ENCODE peak calls at places on chromosomes 13 and 19, in seven cellular contexts. Z, D, X, R, F, L and N are unnamed samples.

GRCh38 chr19:13051581-13052165 is 51.0 kb downstream of the LYL1 start:
- DNase-seq in R (no peak), F (peak), L (peak), Z (peak), D (no peak), X (no peak), N (no peak)

GRCh38 chr19:6424190-6424938 is at the start of gene KHSRP:
- DNase-seq in X (no peak), F (no peak), D (no peak), Z (no peak), R (no peak), L (no peak), N (no peak)

GRCh38 chr13:20287976-20288375 is 55.9 kb upstream of the GJB6 start:
- DNase-seq in X (no peak), R (no peak), D (no peak), Z (no peak), F (no peak), L (no peak), N (no peak)

GRCh38 chr13:33003458-33004019 is 12.7 kb upstream of the KL start:
- DNase-seq in X (no peak), R (no peak), D (no peak), Z (no peak), L (no peak), F (no peak), N (no peak)

GRCh38 chr19:42553292-42554045 is 25.2 kb upstream of the CEACAM1 start:
- DNase-seq in X (peak), D (no peak), R (no peak), L (peak), F (peak), Z (no peak), N (peak)

GRCh38 chr13:50124536-50125305 is 109.5 kb downstream of the KCNRG start:
- DNase-seq in D (no peak), X (no peak), R (peak), Z (peak), F (peak), L (peak), N (peak)

GRCh38 chr13:88526186-88526852 is 855.1 kb downstream of the SLITRK5 start:
- DNase-seq in R (no peak), Z (no peak), X (no peak), L (no peak), F (no peak), D (no peak), N (no peak)

GRCh38 chr19:28710278-28710677 is 502.7 kb downstream of the UQCRFS1 start:
- DNase-seq in X (peak), R (peak), D (peak), F (no peak), Z (no peak), L (peak), N (no peak)

GRCh38 chr19:36030264-36031148 is 2.2 kb downstream of the CLIP3 start:
- DNase-seq in Z (no peak), R (no peak), F (no peak), L (no peak), D (no peak), X (no peak), N (no peak)

GRCh38 chr19:7614859-7615741 is 14.2 kb downstream of the XAB2 start:
- DNase-seq in X (no peak), Z (no peak), F (no peak), R (no peak), L (no peak), D (no peak), N (no peak)

GRCh38 chr19:42764836-42765235 is 642 bp downstream of the PSG8 start:
- DNase-seq in X (no peak), R (no peak), F (no peak), D (no peak), Z (no peak), L (no peak), N (no peak)

GRCh38 chr19:38640368-38640767 is 7.1 kb upstream of the ACTN4 start:
- DNase-seq in D (no peak), L (no peak), Z (peak), F (no peak), X (no peak), R (no peak), N (peak)

GRCh38 chr13:75715598-75716523 is 79.7 kb downstream of the LMO7 start:
- DNase-seq in L (peak), X (no peak), Z (no peak), F (no peak), R (no peak), D (peak), N (no peak)

GRCh38 chr19:44955500-44956439 is 590 bp downstream of the CLPTM1 start:
- DNase-seq in D (no peak), R (no peak), L (no peak), F (no peak), X (no peak), Z (no peak), N (no peak)

GRCh38 chr13:41562541-41563178 is 105.3 kb downstream of the RGCC start:
- DNase-seq in F (no peak), D (no peak), X (no peak), R (no peak), Z (no peak), L (no peak), N (no peak)

GRCh38 chr13:31209172-31209818 is 9.5 kb downstream of the B3GLCT start:
- DNase-seq in R (no peak), X (no peak), D (peak), L (peak), Z (peak), F (peak), N (peak)

DNA sequence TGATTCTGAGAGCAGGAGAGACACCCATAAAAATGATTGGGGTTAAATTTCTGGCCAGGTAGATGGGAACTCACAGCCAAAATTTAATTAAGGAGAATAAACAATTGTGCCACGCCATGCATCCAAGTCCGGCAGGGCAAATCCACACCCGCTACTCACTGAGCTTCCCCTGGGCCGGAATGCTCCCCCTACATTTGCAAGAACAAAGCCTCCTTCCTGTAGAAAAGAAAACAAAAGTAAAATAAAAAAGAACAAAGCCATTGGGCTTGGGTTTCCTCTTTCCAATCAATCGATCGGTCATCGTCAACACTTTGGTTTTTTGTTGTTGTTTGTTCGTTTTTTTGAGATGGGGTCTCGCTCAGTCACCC is 30.2 kb upstream of the TFDP1 start:
- DNase-seq in F (no peak), Z (no peak), R (no peak), X (no peak), D (no peak), L (no peak), N (no peak)
- H3K27ac ChIP-seq in F (no peak), Z (no peak), R (no peak), X (no peak), D (no peak), L (no peak), N (no peak)

GRCh38 chr19:2636142-2636896 is 66.2 kb downstream of the GNG7 start:
- DNase-seq in L (no peak), Z (no peak), D (no peak), R (no peak), X (no peak), F (no peak), N (no peak)
- H3K4me3 ChIP-seq in L (no peak), Z (no peak), D (no peak), R (no peak), X (no peak), F (no peak), N (no peak)

DNA sequence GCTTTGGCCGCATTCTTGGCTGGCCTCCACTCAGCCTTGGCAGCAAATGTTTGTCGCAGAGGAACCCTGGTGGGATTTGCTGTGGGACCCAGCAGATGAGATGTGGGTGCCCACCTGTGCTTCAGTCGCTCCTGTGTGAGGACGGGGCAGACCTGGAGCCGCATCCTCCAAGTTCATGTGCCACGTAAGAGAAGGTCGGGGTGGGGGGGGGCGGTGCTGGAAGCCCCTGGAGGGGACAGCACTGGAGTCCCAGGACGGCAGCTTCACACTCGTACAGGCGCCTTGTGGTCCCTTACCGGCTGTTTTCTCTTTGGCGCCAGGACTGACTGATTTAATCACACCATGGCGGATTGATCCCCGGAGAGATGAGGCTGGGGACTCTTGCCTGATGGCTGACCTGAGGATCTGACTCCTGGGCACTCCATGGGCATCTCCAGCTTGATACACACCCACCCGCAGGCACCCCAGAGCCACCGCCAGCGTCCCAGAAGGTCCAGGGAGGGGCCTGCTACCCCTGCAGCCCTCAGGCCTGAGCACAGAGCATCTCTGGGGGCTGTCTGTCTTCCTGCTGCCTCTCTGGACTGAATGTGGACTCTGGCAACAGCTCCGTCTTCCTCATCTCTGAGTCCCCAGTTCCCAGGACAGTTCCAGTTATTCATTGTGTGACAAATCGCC is 10.0 kb upstream of the GRTP1 start:
- DNase-seq in X (no peak), L (no peak), Z (no peak), D (no peak), R (no peak), F (no peak), N (no peak)
- H3K27ac ChIP-seq in X (no peak), L (no peak), Z (no peak), D (no peak), R (no peak), F (no peak), N (no peak)

GRCh38 chr13:46575843-46576242 is 22.9 kb downstream of the LRCH1 start:
- DNase-seq in R (no peak), X (no peak), F (no peak), D (no peak), Z (no peak), L (peak), N (peak)
- H3K4me3 ChIP-seq in R (no peak), X (no peak), F (no peak), D (no peak), Z (no peak), L (no peak), N (no peak)

GRCh38 chr13:44403720-44404063 is 30.1 kb downstream of the SERP2 start:
- DNase-seq in X (no peak), D (no peak), R (no peak), Z (no peak), L (no peak), F (no peak), N (no peak)
- H3K27ac ChIP-seq in X (no peak), D (no peak), R (peak), Z (peak), L (no peak), F (no peak), N (no peak)

DNA sequence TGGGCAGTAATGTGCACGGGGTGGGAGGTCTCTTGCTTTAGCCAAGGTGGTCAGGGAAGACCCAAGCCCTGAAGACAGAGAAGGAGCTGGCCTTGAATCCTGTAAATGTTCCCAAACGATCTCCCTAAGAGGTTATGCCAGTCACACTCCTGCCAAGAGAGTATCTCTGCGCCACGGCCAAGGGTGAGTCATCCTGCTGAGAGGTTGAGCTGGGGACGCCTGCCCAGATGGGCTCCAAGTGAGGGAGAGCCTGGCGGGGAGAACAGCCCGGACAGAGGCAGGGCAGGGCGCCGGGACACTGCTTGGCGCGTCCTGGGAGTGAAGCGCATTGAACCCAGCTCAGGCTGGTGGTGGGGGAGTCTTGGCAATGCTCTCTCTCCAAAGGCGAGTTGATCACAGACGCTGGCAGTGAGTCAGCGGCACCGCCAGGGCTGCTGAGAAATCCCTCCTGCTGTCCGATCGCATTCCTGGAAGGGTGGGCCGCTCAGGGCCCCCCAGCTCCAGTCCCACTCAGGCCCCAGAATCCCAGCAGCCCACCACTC is 16.4 kb downstream of the SULT2B1 start:
- DNase-seq in F (peak), X (peak), L (peak), R (peak), Z (peak), D (no peak), N (peak)
- H3K4me3 ChIP-seq in F (peak), X (peak), L (no peak), R (peak), Z (no peak), D (no peak), N (no peak)

DNA sequence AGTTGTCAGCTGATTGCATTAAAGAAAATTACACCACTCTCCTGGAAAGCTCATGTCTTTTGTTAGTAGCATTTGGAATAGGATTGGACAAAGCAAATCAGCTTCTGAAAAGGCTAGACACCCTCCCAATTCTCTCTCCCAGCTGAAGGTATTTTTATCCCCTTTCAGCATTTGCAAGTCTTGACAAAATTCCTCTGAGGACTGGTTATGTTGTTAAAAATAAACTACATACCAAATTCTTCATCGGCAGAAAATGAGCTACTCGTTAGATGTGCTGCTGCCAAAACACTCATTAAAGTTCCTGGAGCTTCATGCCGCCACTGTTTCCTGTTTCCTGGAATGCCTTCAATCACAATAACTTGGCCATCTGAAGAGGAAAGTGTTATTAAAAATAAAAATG is 37.1 kb downstream of the UTP14C start:
- DNase-seq in D (peak), Z (no peak), L (no peak), R (no peak), F (no peak), X (no peak), N (peak)
- H3K27ac ChIP-seq in D (no peak), Z (no peak), L (no peak), R (no peak), F (peak), X (no peak), N (peak)

GRCh38 chr19:1136201-1136600 is 32.4 kb downstream of the GPX4 start:
- DNase-seq in R (no peak), X (no peak), D (no peak), L (no peak), Z (peak), F (no peak), N (no peak)
- H3K4me3 ChIP-seq in R (no peak), X (no peak), D (no peak), L (no peak), Z (no peak), F (no peak), N (no peak)

DNA sequence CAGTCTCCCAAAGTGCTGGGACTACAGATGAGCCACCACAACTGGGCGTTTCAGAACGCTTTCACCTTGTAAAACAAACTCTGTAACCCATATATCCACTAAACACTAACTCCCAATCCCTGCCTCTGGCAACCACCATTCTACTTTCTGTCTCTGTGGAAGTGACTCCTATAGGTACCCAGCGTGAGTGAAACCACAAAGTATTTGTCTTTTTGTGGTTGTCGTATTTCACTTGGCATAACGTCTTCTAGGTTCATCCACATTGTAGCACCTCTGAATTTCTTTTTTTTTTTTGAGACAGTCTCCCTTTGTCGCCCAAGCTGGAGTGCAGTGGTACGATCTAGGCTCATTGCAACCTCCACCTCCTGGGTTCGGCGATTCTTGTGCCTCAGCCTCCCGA is 44.8 kb downstream of the BRD4 start:
- DNase-seq in Z (no peak), R (no peak), F (no peak), L (no peak), D (no peak), X (no peak), N (no peak)
- H3K27ac ChIP-seq in Z (peak), R (no peak), F (peak), L (no peak), D (no peak), X (no peak), N (no peak)